ENCODE peak calls at places on chromosome 17, in four cellular contexts. J is transverse colon; N is PC-3; B is effector memory CD4-positive, alpha-beta T cell. M is an unnamed sample. For H3K4me1 and H3K36me3, the result is how much of the 10 kb centered on the place peaks cover.

GRCh38 chr17:9228408-9229159 is 207.3 kb downstream of the NTN1 start:
- DNase-seq in J (no peak), N (no peak), B (no peak), M (peak)

GRCh38 chr17:2406271-2406902 is 5.5 kb upstream of the MNT start:
- DNase-seq in J (peak), N (peak), B (no peak), M (no peak)

GRCh38 chr17:40095944-40096791 is 4.2 kb downstream of the NR1D1 start:
- DNase-seq in J (peak), N (no peak), B (peak), M (no peak)

GRCh38 chr17:72616457-72616856 is 476.0 kb downstream of the SLC39A11 start:
- DNase-seq in J (no peak), N (no peak), B (no peak), M (no peak)

GRCh38 chr17:40091691-40092397 is 8.5 kb downstream of the NR1D1 start:
- DNase-seq in J (no peak), N (no peak), B (no peak), M (peak)

GRCh38 chr17:37523715-37524219 is 34.1 kb downstream of the DUSP14 start:
- DNase-seq in J (no peak), N (no peak), B (no peak), M (no peak)

GRCh38 chr17:43912635-43913304 is 5.4 kb upstream of the MPP2 start:
- DNase-seq in J (no peak), N (no peak), B (no peak), M (no peak)

GRCh38 chr17:1783834-1784611 is 22.2 kb downstream of the SERPINF1 start:
- DNase-seq in J (peak), N (peak), B (no peak), M (peak)

GRCh38 chr17:19397556-19398041 is 10.6 kb upstream of the MFAP4 start:
- DNase-seq in J (peak), N (no peak), B (no peak), M (peak)

GRCh38 chr17:43530303-43531081 is 15.6 kb downstream of the ETV4 start:
- DNase-seq in J (no peak), N (no peak), B (no peak), M (peak)

GRCh38 chr17:77434136-77435114 is 293.7 kb downstream of the SEC14L1 start:
- DNase-seq in J (no peak), N (no peak), B (no peak), M (no peak)

GRCh38 chr17:56599093-56599492 is 5.6 kb downstream of the NOG start:
- DNase-seq in J (no peak), N (no peak), B (no peak), M (no peak)

GRCh38 chr17:76672270-76672851 is 28.8 kb upstream of the ST6GALNAC1 start:
- DNase-seq in J (peak), N (peak), B (no peak), M (no peak)

GRCh38 chr17:57889892-57890856 is 40.3 kb upstream of the MRPS23 start:
- DNase-seq in J (peak), N (peak), B (no peak), M (peak)

GRCh38 chr17:36778458-36778857 is 158.8 kb upstream of the LHX1 start:
- DNase-seq in J (no peak), N (no peak), B (no peak), M (no peak)

GRCh38 chr17:14205992-14206461 is 30.6 kb downstream of the CDRT15 start:
- DNase-seq in J (peak), N (peak), B (peak), M (no peak)

GRCh38 chr17:43025290-43025657 is 243 bp downstream of the RND2 start:
- DNase-seq in J (no peak), N (no peak), B (no peak), M (no peak)

GRCh38 chr17:41231731-41232130 is 518 bp upstream of the KRTAP9-3 start:
- DNase-seq in J (no peak), N (no peak), B (no peak), M (no peak)

GRCh38 chr17:52027081-52027480 is 131.4 kb downstream of the CA10 start:
- DNase-seq in J (no peak), N (peak), B (no peak), M (no peak)

GRCh38 chr17:38552343-38552742 is 53.4 kb downstream of the SRCIN1 start:
- DNase-seq in J (no peak), N (no peak), B (no peak), M (no peak)

GRCh38 chr17:12415031-12415430 is 250.7 kb upstream of the MYOCD start:
- DNase-seq in J (no peak), N (no peak), B (no peak), M (no peak)

GRCh38 chr17:7839890-7840260 is 5.9 kb downstream of the KDM6B start:
- DNase-seq in J (no peak), N (no peak), B (no peak), M (peak)

GRCh38 chr17:10673318-10673717 is 16.2 kb upstream of the MYH3 start:
- DNase-seq in J (no peak), N (no peak), B (no peak), M (no peak)

GRCh38 chr17:70144260-70144846 is 25.0 kb upstream of the KCNJ2 start:
- DNase-seq in J (no peak), N (peak), B (no peak), M (no peak)

GRCh38 chr17:45230787-45231480 is 9.2 kb downstream of the FMNL1 start:
- DNase-seq in J (no peak), N (peak), B (no peak), M (peak)

GRCh38 chr17:2055494-2056220 is 754 bp downstream of the HIC1 start:
- DNase-seq in J (peak), N (no peak), B (no peak), M (no peak)

GRCh38 chr17:50935201-50936124 is 69.3 kb upstream of the TOB1 start:
- DNase-seq in J (peak), N (peak), B (no peak), M (peak)

GRCh38 chr17:82662711-82663261 is 14.5 kb upstream of the WDR45B start:
- DNase-seq in J (no peak), N (no peak), B (no peak), M (no peak)

GRCh38 chr17:2705888-2706795 is 5.4 kb downstream of the CLUH start:
- DNase-seq in J (no peak), N (no peak), B (no peak), M (peak)

GRCh38 chr17:57355090-57355859 is 99.0 kb downstream of the MSI2 start:
- DNase-seq in J (peak), N (no peak), B (no peak), M (no peak)

GRCh38 chr17:2212328-2212981 is 91.1 kb downstream of the SMG6 start:
- DNase-seq in J (no peak), N (peak), B (no peak), M (peak)

GRCh38 chr17:64115043-64115698 is 14.8 kb downstream of the ERN1 start:
- DNase-seq in J (no peak), N (peak), B (no peak), M (no peak)

GRCh38 chr17:64123114-64123513 is 6.8 kb downstream of the ERN1 start:
- DNase-seq in J (no peak), N (no peak), B (no peak), M (no peak)

GRCh38 chr17:64120159-64120558 is 9.8 kb downstream of the ERN1 start:
- DNase-seq in J (no peak), N (peak), B (no peak), M (no peak)

GRCh38 chr17:64115871-64116534 is 13.9 kb downstream of the ERN1 start:
- DNase-seq in J (no peak), N (peak), B (no peak), M (no peak)

DNA sequence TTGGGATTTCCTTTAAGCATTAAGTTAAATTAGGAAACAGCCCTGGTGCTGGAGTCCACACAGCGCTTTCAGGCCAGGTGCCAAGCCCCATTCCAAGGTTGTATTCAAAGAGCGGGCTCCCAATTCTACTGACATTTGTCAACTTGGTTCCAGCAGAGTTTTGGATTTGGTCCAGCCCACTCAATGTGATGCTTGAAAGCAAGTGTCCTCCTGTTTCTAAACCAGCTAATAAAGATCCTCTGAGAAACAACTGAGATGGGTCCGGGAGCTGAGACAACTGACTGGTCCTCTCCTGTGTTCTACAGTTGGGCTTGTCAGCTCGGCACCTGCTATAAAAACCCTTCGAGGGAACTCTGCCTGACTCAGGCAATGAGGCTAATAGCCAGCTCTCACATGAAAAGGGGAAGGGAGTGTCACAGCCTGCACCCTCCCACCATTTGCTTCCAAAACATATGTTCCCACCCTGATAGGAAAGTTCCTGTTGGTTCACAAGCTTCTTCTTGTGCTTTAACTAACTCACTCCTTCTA is 11.4 kb downstream of the ERN1 start:
- DNase-seq in J (peak), N (no peak), B (no peak), M (peak)
- H3K4me1 ChIP-seq in J (under half), N (under half), B (half or more), M (under half)

GRCh38 chr17:28881533-28882056 is 15.9 kb downstream of the FLOT2 start:
- DNase-seq in J (no peak), N (no peak), B (no peak), M (no peak)
- H3K36me3 ChIP-seq in J (under half), N (under half), B (half or more), M (under half)

DNA sequence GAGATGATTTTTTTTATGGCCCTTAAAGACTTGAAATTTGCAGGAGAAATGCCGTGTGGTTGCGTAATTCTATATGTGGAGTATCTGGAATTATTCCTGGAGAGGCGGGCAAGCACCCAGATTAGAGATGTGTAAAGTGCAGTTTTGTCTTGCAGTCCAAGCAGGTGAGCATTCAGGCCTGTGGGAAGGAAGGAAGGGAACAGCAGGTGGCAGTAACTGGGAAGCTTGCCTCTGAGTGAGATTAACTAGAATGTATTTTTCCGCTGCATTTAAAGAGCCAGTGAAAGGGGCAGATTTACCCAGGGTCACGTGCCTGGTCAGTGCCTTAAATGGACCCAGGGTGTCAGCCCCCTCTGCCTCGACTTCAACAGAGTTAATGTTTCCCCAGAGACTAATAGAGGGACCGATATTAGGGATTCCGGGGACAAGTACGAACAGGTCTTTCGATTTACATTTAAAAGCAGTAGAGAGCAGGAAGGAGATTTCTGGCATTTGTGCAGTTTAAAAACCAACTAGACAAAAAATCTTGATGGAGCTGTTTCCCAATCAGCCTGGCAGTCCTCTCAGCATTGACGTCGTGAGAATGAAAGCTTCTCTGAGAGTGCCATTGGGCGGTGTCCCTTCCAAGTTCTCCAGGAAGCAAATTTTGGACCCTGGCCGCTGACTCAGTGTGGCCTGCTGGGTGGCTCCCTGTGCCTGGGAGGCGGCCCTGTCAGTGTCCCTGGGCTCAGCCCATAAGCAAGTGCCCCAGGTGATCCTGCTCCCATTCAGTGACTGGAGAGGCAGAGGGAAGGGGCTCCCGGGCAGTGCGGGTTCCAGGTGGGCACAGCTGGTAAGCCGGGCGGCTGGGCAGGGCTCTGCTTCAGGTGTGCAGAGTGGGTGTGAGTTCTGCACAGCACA is 38.2 kb downstream of the KSR1 start:
- DNase-seq in J (peak), N (peak), B (no peak), M (peak)
- H3K4me1 ChIP-seq in J (under half), N (under half), B (under half), M (under half)

DNA sequence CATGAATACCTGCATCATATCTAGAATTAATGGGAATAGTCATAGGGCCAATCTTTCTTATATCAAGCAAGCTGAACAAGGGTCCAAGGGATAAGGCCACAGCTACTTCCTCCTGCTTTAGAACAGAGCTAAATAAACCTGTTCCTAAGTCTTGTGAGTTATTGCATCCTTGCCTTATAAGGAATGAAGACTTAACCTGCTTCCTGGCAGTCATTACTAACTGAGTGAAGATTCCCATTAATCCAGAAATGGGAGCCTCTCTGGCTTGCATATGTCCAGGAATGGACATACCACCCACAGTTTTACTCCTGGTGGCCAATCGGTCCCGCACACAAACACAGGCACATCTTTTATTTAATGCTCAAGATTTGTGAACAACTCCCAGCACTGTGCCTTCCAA is 35.9 kb upstream of the SKAP1 start:
- DNase-seq in J (no peak), N (no peak), B (no peak), M (no peak)
- H3K36me3 ChIP-seq in J (under half), N (under half), B (under half), M (under half)

DNA sequence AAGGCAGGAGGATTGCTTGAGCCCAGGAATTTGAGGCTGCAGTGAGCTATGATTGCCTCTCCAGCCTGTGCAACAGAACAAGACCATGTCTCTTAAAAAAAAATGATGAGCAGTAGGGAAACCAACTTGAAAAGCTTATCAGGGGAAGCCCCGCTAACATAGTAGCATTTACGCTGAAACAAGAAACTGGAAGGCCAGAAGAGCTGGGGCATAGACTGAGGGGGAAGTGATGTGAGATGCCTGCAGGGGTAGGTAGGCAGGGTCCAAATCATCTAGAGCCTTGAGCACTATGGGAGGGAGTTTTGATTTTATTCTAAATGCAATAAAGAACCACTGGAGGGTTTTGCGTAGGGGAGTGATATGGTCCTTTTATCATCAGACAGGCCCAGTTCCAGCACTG is 139.3 kb downstream of the CYB561 start:
- DNase-seq in J (no peak), N (no peak), B (no peak), M (no peak)
- H3K4me1 ChIP-seq in J (under half), N (under half), B (under half), M (under half)

M was measured in aorta.